ENCODE peak calls at places on chromosomes 5 and 9, in nine cellular contexts. H, I, Q, Y, Z, A, G, S and N are unnamed samples.

GRCh38 chr9:123287639-123288038 is 19.3 kb upstream of the STRBP start:
- DNase-seq in I (no peak), Z (no peak), S (no peak), Q (no peak), G (no peak), Y (no peak), A (no peak), H (no peak), N (no peak)

GRCh38 chr5:55218966-55219365 is 8.1 kb downstream of the MCIDAS start:
- DNase-seq in H (peak; percentile 83), Q (no peak), I (peak; percentile 97), S (no peak), A (no peak), Z (no peak), G (no peak), Y (no peak), N (no peak)

GRCh38 chr9:136259836-136260235 is 14.2 kb upstream of the QSOX2 start:
- DNase-seq in I (no peak), H (no peak), S (no peak), Y (no peak), Z (no peak), Q (no peak), A (no peak), G (no peak), N (no peak)

GRCh38 chr5:178453224-178453623 is 137.0 kb downstream of the COL23A1 start:
- DNase-seq in S (no peak), G (no peak), A (no peak), I (no peak), Q (no peak), Y (no peak), H (no peak), Z (no peak), N (no peak)

GRCh38 chr5:115360036-115360685 is 63.7 kb upstream of the CCDC112 start:
- DNase-seq in H (no peak), S (no peak), I (no peak), Q (no peak), G (no peak), A (no peak), Z (no peak), Y (no peak), N (no peak)

GRCh38 chr5:150400020-150400326 is 12.7 kb downstream of the CD74 start:
- DNase-seq in A (no peak), Z (no peak), Y (no peak), G (no peak), H (no peak), S (no peak), Q (no peak), I (no peak), N (no peak)

GRCh38 chr5:37768362-37768761 is 71.5 kb downstream of the GDNF start:
- DNase-seq in Q (no peak), H (no peak), G (no peak), S (no peak), Y (no peak), Z (no peak), A (no peak), I (no peak), N (no peak)

GRCh38 chr9:92723299-92723625 is 41.4 kb downstream of the BICD2 start:
- DNase-seq in Q (no peak), H (no peak), S (no peak), Z (no peak), G (no peak), Y (no peak), I (no peak), A (no peak), N (no peak)

GRCh38 chr5:113538313-113538712 is 24.8 kb downstream of the YTHDC2 start:
- DNase-seq in Z (no peak), A (no peak), I (no peak), Y (no peak), G (no peak), Q (no peak), H (no peak), S (no peak), N (no peak)

GRCh38 chr5:51242453-51242852 is 140.8 kb upstream of the ISL1 start:
- DNase-seq in A (no peak), Q (no peak), Z (no peak), Y (no peak), I (no peak), S (no peak), H (no peak), G (no peak), N (no peak)

GRCh38 chr5:181118369-181118768 is 12.6 kb downstream of the OR2V1 start:
- DNase-seq in Z (no peak), H (no peak), S (no peak), Y (no peak), G (no peak), Q (no peak), A (no peak), I (no peak), N (no peak)

GRCh38 chr9:132994410-132995120 is 16.1 kb downstream of the GFI1B start:
- DNase-seq in G (no peak), I (no peak), Y (no peak), H (no peak), Q (no peak), S (no peak), A (no peak), Z (no peak), N (peak; percentile 93)

GRCh38 chr9:88749420-88749819 is 214.4 kb downstream of the NXNL2 start:
- DNase-seq in S (no peak), Z (no peak), Q (no peak), I (no peak), H (no peak), G (no peak), A (no peak), Y (no peak), N (no peak)

GRCh38 chr5:179306191-179307005 is 38.9 kb downstream of the ADAMTS2 start:
- DNase-seq in S (no peak), Z (no peak), A (no peak), Q (no peak), G (peak; percentile 6), I (no peak), Y (no peak), H (no peak), N (no peak)

GRCh38 chr5:178081571-178082244 is 31.6 kb upstream of the N4BP3 start:
- DNase-seq in Y (no peak), A (no peak), G (no peak), H (no peak), Z (no peak), Q (no peak), I (no peak), S (no peak), N (no peak)

GRCh38 chr5:82259172-82259800 is 18.9 kb downstream of the RPS23 start:
- DNase-seq in S (no peak), A (no peak), G (no peak), Y (no peak), Z (no peak), H (no peak), Q (no peak), I (no peak), N (peak; percentile 8)

GRCh38 chr9:85645909-85646627 is 95.7 kb downstream of the AGTPBP1 start:
- DNase-seq in I (no peak), S (no peak), Q (no peak), Y (no peak), A (no peak), H (no peak), G (no peak), Z (no peak), N (no peak)

GRCh38 chr5:59241119-59241518 is 652.4 kb downstream of the PDE4D start:
- DNase-seq in H (peak; percentile 22), A (no peak), Y (no peak), I (no peak), Z (no peak), G (no peak), Q (no peak), S (no peak), N (no peak)

GRCh38 chr5:76953551-76954382 is 922 bp downstream of the CRHBP start:
- DNase-seq in G (no peak), Z (no peak), Q (peak; percentile 37), I (no peak), A (no peak), Y (no peak), S (no peak), H (no peak), N (peak; percentile 61)

GRCh38 chr9:126962336-126962735 is 47.8 kb downstream of the RALGPS1 start:
- DNase-seq in G (no peak), H (no peak), S (no peak), Q (no peak), Z (no peak), I (no peak), A (no peak), Y (no peak), N (no peak)

GRCh38 chr5:153555420-153556114 is 65.1 kb downstream of the GRIA1 start:
- DNase-seq in Z (no peak), Y (no peak), H (no peak), A (no peak), S (no peak), G (no peak), I (no peak), Q (no peak), N (no peak)

GRCh38 chr9:89789922-89790510 is 185.2 kb downstream of the GADD45G start:
- DNase-seq in S (no peak), H (no peak), Z (no peak), Q (no peak), A (no peak), I (no peak), Y (no peak), G (no peak), N (no peak)

GRCh38 chr5:158484246-158484645 is 615.5 kb downstream of the EBF1 start:
- DNase-seq in S (no peak), Z (no peak), Y (no peak), G (no peak), Q (no peak), A (no peak), H (no peak), I (no peak), N (no peak)

GRCh38 chr5:82355053-82355452 is 76.9 kb upstream of the RPS23 start:
- DNase-seq in I (no peak), H (no peak), Y (no peak), G (no peak), Z (no peak), A (no peak), Q (no peak), S (no peak), N (no peak)

GRCh38 chr9:128987800-128988199 is 40.3 kb downstream of the NUP188 start:
- DNase-seq in Q (no peak), S (no peak), A (peak; percentile 75), Y (no peak), Z (no peak), I (no peak), G (no peak), H (no peak), N (no peak)